ENCODE peak calls at places on chromosomes 6 and 20, in eight cellular contexts. Y, P, L, B, E, Q, A and N are unnamed samples.

GRCh38 chr20:5316188-5317158 is at the start of gene PROKR2:
- DNase-seq in Y (peak; percentile 17), P (no peak), L (no peak), B (no peak), E (no peak), Q (no peak), A (no peak), N (no peak)

GRCh38 chr20:10131612-10132345 is 86.9 kb upstream of the SNAP25 start:
- DNase-seq in Y (peak; percentile 5), P (peak; percentile 37), L (peak; percentile 20), B (peak; percentile 80), E (peak; percentile 84), Q (peak; percentile 72), A (no peak), N (no peak)

GRCh38 chr20:11076434-11076833 is 402.6 kb upstream of the JAG1 start:
- DNase-seq in Y (no peak), P (no peak), L (no peak), B (no peak), E (no peak), Q (no peak), A (no peak), N (no peak)

GRCh38 chr6:118652051-118652699 is 784 bp upstream of the CEP85L start:
- DNase-seq in Y (no peak), P (no peak), L (no peak), B (no peak), E (no peak), Q (no peak), A (no peak), N (no peak)

GRCh38 chr6:56580271-56580670 is 62.4 kb downstream of the DST start:
- DNase-seq in Y (no peak), P (no peak), L (no peak), B (no peak), E (no peak), Q (no peak), A (no peak), N (no peak)

GRCh38 chr6:14742171-14742570 is 503.7 kb upstream of the JARID2 start:
- DNase-seq in Y (no peak), P (no peak), L (no peak), B (no peak), E (no peak), Q (no peak), A (no peak), N (no peak)

GRCh38 chr6:119346914-119347313 is 2.6 kb downstream of the MAN1A1 start:
- DNase-seq in Y (no peak), P (no peak), L (no peak), B (no peak), E (no peak), Q (no peak), A (no peak), N (no peak)

GRCh38 chr6:9200712-9201111 is 765.4 kb upstream of the SLC35B3 start:
- DNase-seq in Y (no peak), P (no peak), L (no peak), B (no peak), E (no peak), Q (no peak), A (no peak), N (no peak)

GRCh38 chr6:30200551-30201281 is 12.5 kb downstream of the TRIM26 start:
- DNase-seq in Y (no peak), P (no peak), L (no peak), B (no peak), E (no peak), Q (no peak), A (no peak), N (no peak)

GRCh38 chr6:5674141-5674540 is 332.6 kb downstream of the NRN1 start:
- DNase-seq in Y (no peak), P (no peak), L (no peak), B (no peak), E (no peak), Q (no peak), A (no peak), N (no peak)

GRCh38 chr6:31851485-31851832 is 11.2 kb downstream of the NEU1 start:
- DNase-seq in Y (no peak), P (no peak), L (no peak), B (no peak), E (no peak), Q (no peak), A (no peak), N (no peak)

GRCh38 chr6:96940322-96940721 is 15.8 kb downstream of the KLHL32 start:
- DNase-seq in Y (no peak), P (no peak), L (no peak), B (no peak), E (no peak), Q (no peak), A (no peak), N (no peak)

GRCh38 chr20:44552950-44553908 is 29.1 kb upstream of the PKIG start:
- DNase-seq in Y (no peak), P (no peak), L (no peak), B (no peak), E (no peak), Q (no peak), A (no peak), N (no peak)

GRCh38 chr6:29552512-29553051 is 7.0 kb downstream of the UBD start:
- DNase-seq in Y (no peak), P (no peak), L (no peak), B (no peak), E (no peak), Q (no peak), A (no peak), N (no peak)

GRCh38 chr6:20370393-20370792 is 31.3 kb upstream of the E2F3 start:
- DNase-seq in Y (no peak), P (no peak), L (no peak), B (no peak), E (no peak), Q (no peak), A (no peak), N (no peak)

GRCh38 chr20:26308961-26309360 is 612.3 kb upstream of the ZNF337 start:
- DNase-seq in Y (no peak), P (no peak), L (no peak), B (no peak), E (no peak), Q (no peak), A (no peak), N (no peak)

GRCh38 chr20:57713951-57714350 is 4.1 kb upstream of the PMEPA1 start:
- DNase-seq in Y (no peak), P (no peak), L (no peak), B (no peak), E (no peak), Q (no peak), A (no peak), N (no peak)

GRCh38 chr6:154758125-154758524 is 24.9 kb downstream of the SCAF8 start:
- DNase-seq in Y (no peak), P (no peak), L (no peak), B (no peak), E (no peak), Q (no peak), A (no peak), N (no peak)
- H3K27ac ChIP-seq in Y (no peak overlapping the region), P (no peak overlapping the region), L (no peak overlapping the region), B (no peak overlapping the region), E (no peak overlapping the region), Q (no peak overlapping the region), A (no peak overlapping the region), N (no peak overlapping the region)

GRCh38 chr20:59743767-59744485 is 139.6 kb downstream of the PHACTR3 start:
- DNase-seq in Y (no peak), P (no peak), L (no peak), B (no peak), E (no peak), Q (no peak), A (no peak), N (no peak)
- TF ChIP-seq EP300 in Y (no peak), P (no peak), L (no peak), B (no peak), E (no peak), Q (no peak), A (no peak), N (no peak)

DNA sequence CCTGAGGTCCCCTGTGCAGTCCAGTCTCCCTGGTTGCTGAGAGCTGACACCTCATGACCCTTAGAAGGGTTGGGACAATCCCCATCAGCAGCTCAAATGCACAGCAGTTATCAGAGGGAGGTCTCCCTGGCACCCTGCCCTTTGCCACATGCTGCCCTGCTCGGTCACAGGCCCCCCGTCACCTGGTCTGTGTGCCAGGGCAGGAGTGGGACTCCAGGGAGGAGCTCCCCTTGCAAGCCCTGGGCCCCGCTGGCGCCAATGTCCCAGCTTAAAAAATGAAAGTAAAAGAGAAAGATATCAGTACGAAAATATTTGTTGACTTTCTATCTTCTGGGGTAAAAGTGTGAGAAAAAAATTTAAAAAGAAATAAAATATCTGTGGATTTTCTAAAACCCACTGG is 68.1 kb upstream of the SLC22A16 start:
- DNase-seq in Y (no peak), P (no peak), L (no peak), B (no peak), E (no peak), Q (no peak), A (no peak), N (no peak)
- H3K27ac ChIP-seq in Y (no peak overlapping the region), P (no peak overlapping the region), L (no peak overlapping the region), B (peak overlapping the region; percentile 36), E (no peak overlapping the region), Q (no peak overlapping the region), A (no peak overlapping the region), N (no peak overlapping the region)

GRCh38 chr20:12592756-12593155 is 416.0 kb upstream of the SPTLC3 start:
- DNase-seq in Y (no peak), P (no peak), L (no peak), B (no peak), E (no peak), Q (no peak), A (no peak), N (no peak)

GRCh38 chr20:12594410-12595130 is 414.2 kb upstream of the SPTLC3 start:
- DNase-seq in Y (no peak), P (peak; percentile 4), L (no peak), B (no peak), E (no peak), Q (no peak), A (no peak), N (no peak)

GRCh38 chr20:12593342-12593741 is 415.4 kb upstream of the SPTLC3 start:
- DNase-seq in Y (no peak), P (no peak), L (no peak), B (no peak), E (no peak), Q (no peak), A (no peak), N (no peak)

GRCh38 chr20:12595841-12596240 is 412.9 kb upstream of the SPTLC3 start:
- DNase-seq in Y (no peak), P (no peak), L (no peak), B (no peak), E (no peak), Q (no peak), A (no peak), N (no peak)

DNA sequence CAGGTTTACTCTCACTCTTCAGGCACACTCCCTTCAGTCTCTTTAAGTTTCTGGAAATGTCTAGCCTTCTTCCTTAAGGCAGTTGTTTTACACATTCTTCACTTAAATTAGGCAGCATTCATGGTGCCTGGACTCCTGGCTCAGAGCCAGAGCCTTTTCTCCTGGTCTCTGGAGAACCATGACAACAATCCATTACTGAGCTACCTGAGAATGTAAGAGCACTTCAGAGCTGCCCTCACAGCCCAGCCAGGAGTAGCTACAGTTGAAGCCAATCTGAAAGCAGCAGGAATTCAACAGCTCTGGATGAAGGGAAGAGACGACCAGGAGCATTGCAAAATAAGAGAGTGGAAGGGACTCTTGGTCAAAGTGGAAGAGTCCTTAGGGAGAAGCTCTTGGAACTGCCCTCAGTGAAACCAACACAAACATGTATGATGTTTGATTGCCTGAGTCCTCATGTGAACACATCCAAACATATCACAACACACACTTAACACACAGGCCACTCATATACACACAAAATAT is 416.8 kb upstream of the SPTLC3 start:
- DNase-seq in Y (no peak), P (no peak), L (no peak), B (no peak), E (no peak), Q (no peak), A (no peak), N (no peak)
- TF ChIP-seq EP300 in Y (no peak), P (no peak), L (no peak), B (no peak), E (no peak), Q (no peak), A (no peak), N (no peak)